ENCODE peak calls at places on chromosome 7, in five cellular contexts. G is ovary, H is HCT116, J is suprapubic skin, Y is heart left ventricle. X is an unnamed sample.

GRCh38 chr7:16204953-16205352 is 216.4 kb downstream of the CRPPA start:
- DNase-seq in G (no peak), H (no peak), J (no peak), Y (no peak), X (no peak)

GRCh38 chr7:11527707-11528106 is 304.3 kb downstream of the THSD7A start:
- DNase-seq in G (no peak), H (no peak), J (no peak), Y (no peak), X (no peak)

GRCh38 chr7:157789094-157789493 is 452.3 kb downstream of the DNAJB6 start:
- DNase-seq in G (no peak), H (no peak), J (no peak), Y (no peak), X (no peak)

GRCh38 chr7:80542398-80542797 is 30.5 kb upstream of the GNAT3 start:
- DNase-seq in G (no peak), H (no peak), J (no peak), Y (no peak), X (no peak)

GRCh38 chr7:131424219-131424822 is 96.6 kb downstream of the MKLN1 start:
- DNase-seq in G (no peak), H (peak), J (no peak), Y (no peak), X (no peak)

GRCh38 chr7:30926323-30926722 is 14.7 kb downstream of the AQP1 start:
- DNase-seq in G (peak), H (no peak), J (no peak), Y (no peak), X (peak)

GRCh38 chr7:123455965-123456364 is 78.4 kb downstream of the IQUB start:
- DNase-seq in G (no peak), H (no peak), J (no peak), Y (no peak), X (no peak)

GRCh38 chr7:117385340-117386124 is 41.8 kb downstream of the ASZ1 start:
- DNase-seq in G (no peak), H (peak), J (no peak), Y (no peak), X (no peak)

GRCh38 chr7:105521731-105522458 is at the start of gene PUS7:
- DNase-seq in G (peak), H (peak), J (peak), Y (peak), X (no peak)
- TF ChIP-seq POLR2A in G (peak), H (peak), J (peak), Y (peak), X (peak)

GRCh38 chr7:47474937-47475879 is 106.7 kb downstream of the TNS3 start:
- DNase-seq in G (peak), H (peak), J (peak), Y (peak), X (no peak)
- TF ChIP-seq POLR2A in G (peak), H (peak), J (peak), Y (no peak), X (no peak)

GRCh38 chr7:151085691-151086620 is at the start of gene AGAP3:
- DNase-seq in G (peak), H (peak), J (peak), Y (peak), X (no peak)

GRCh38 chr7:151088856-151089699 is 2.8 kb downstream of the AGAP3 start:
- DNase-seq in G (peak), H (no peak), J (peak), Y (peak), X (no peak)

GRCh38 chr7:151088019-151088855 is 2.0 kb downstream of the AGAP3 start:
- DNase-seq in G (peak), H (no peak), J (no peak), Y (peak), X (no peak)

GRCh38 chr7:151086802-151087246 is 549 bp downstream of the AGAP3 start:
- DNase-seq in G (peak), H (no peak), J (no peak), Y (no peak), X (no peak)

DNA sequence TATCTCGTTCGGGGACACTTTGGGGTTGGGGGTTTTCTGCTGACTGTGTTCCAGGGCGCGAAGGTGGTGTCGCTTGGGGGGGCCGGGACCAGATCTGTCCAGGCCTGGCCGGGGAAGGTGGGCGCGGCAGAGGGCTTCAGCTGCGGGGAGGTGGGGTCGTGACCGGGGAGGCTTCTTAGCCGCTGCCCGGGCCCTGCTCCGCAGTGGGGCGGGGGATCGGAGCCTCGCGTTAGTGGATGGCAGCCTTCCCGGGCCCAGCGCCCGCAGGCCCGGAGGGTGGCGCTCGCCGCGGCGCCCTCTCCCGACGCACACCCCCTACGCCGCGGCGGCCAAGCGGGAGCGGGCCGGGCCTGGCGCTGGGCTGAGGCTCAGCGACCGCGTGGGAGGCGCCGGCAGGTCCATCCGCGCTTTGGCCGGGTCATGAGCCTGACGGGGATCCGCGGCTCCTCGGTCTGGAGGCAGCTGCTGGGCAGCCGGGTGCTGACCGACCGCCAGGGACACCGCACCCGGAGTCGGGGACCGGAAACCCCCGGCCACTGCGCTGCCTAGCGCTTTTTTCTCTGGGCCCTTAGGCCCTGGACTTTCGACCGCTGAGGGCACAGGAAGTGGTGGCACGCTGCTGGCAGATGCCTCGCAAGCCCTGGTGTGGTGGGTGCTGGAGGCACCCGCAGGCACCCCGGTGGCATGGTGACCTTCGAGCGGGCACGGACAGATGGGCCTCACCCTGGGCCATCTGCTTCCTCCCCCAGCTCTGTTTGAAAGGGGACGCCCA is 1.2 kb downstream of the AGAP3 start:
- DNase-seq in G (peak), H (no peak), J (peak), Y (peak), X (no peak)
- TF ChIP-seq POLR2A in G (no peak), H (no peak), J (no peak), Y (no peak), X (no peak)

GRCh38 chr7:151083071-151083823 is at the start of gene TMUB1:
- DNase-seq in G (peak), H (no peak), J (peak), Y (peak), X (no peak)
- TF ChIP-seq POLR2A in G (peak), H (no peak), J (no peak), Y (peak), X (peak)

DNA sequence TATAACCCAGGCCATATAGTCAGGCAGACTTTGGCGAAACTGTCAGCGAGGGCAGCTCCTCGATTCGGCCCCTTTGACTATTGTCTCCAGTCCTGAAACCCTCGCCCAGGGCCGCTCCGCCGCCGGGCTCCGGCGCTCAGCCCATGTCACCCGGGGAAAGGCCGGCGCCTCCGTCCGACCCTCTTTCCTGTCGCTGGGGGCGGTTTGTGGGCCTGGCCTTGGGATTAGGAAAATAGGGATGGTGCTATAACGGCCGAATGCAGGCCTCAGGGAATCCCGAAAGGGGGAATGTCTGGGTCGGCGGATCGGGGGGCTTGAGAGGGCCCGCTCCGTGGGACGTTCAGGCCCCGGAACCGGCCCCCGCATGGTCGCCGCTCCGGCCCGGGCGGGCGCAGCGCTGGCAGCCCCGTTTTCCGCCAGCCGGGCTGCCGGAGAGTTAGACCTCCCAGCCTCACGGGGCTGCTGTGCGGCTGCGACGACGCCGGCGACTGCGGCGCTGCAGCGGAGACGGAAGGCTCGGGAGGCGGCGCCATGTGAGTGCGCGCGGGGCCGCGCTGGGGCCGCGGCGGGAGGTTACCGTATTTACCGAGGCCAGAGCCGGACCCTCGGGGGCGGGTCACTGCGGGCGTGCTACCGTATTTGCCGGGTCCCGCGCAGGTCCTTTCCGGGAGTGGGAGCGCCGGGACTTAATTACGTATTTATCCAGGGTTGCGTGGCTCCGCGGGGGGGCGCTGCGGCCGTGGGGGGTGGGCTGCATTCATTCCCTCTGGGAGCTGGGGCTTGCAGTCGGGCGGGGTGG is 25.9 kb downstream of the ZNF775 start:
- DNase-seq in G (peak), H (peak), J (peak), Y (peak), X (no peak)
- TF ChIP-seq POLR2A in G (peak), H (peak), J (peak), Y (peak), X (peak)

DNA sequence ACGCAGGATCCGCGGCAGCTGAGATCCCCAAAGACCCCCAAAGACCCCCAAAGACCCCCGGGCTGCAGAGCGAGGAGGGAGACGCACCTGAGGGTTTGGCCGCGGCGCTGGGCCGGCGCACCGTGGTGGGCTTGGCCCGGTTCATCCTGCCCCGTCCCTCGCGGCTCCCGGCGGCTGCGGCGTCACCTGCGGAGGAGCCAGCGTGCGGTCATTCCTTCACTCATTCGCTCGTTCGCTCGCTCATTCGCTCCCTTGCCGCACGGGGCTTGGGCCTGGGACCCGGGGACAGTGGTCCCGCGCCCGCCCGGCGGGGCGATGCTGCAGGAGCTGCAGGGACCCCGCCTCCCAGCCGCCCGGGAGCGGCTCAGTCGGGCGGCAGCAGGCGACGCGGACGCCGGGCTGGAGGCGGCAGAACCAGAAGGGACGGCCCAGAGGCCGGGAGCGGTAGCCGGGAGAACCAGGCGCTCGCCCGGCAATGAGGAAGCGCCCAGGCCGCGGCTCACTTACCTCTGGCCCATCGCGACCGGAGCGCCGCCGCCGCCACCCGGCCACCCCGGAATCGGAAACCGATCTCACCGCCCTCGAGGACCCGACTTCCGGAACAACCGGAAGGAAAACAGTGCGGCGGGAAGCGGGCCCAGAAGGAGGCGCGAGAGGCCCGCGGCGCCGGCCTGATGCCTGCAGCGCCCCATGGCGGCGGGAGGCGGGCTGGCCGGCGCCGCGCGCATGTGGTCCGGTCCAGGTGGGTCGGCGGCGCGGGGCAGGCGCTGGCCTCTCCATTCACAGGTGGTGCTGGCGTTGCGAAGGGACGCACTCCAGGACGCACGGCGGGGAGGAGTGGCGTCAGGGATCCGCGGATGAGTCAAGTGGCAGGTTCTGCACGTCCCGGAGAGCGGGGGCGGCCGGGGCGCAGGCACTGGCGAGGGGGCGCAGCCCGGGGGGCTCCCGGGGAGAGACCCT is at the start of gene INTS1:
- DNase-seq in G (peak), H (peak), J (peak), Y (peak), X (no peak)
- TF ChIP-seq POLR2A in G (peak), H (peak), J (no peak), Y (peak), X (no peak)

DNA sequence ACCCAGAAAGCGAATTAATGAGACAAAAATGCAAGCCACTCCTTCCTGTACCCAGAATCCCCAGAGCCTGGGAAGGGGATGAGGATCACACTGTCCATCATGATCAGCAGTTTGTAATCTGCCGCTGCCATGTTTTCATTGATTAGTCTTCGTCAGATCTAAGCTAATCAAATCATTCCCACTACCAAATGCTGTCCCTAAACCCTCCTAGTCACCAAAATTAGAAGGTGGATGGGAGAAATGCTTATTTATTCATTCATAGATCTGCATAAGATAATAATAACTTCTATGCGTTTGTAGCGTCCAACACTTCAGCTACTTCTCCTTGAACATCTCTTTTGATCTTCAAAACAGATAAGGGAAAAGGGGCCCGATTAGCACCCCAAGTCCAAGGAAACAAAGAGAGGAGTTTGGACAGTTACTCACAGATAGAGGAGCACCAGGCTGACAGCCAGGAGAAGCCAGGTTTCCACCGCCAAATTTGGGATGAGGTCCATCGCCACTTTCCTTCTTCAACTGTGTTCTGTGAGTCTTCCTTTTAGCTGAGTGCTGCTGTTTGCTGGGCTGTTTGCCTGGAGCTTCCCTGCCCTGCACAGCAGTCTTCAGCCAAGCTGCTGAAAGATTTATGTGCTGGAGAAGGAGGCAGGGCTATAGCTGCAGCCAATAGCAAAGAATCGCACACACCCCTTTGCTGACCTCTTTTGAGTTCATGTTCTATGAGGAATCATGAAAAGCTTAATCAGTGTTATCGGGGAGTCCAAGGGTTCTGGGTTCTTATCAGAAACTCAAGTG is at the start of gene CYP3A5:
- DNase-seq in G (no peak), H (peak), J (peak), Y (no peak), X (no peak)
- TF ChIP-seq POLR2A in G (no peak), H (no peak), J (no peak), Y (no peak), X (no peak)

GRCh38 chr7:27101188-27101905 is 1.1 kb downstream of the HOXA2 start:
- DNase-seq in G (peak), H (no peak), J (no peak), Y (no peak), X (no peak)
- TF ChIP-seq POLR2A in G (no peak), H (no peak), J (no peak), Y (no peak), X (no peak)